ENCODE peak calls at places on chromosomes 7 and 10, in six cellular contexts. One of them, this sample, is unnamed.

GRCh38 chr10:51733061-51733460 is 33.7 kb upstream of the CSTF2T start:
- DNase-seq in T-cell: no peak
- DNase-seq in GM23248: peak; percentile 57
- DNase-seq in fibroblast of gingiva: no peak
- DNase-seq in Daoy: no peak
- DNase-seq in PC-3: peak; percentile 40
- DNase-seq in this sample: peak; percentile 35

GRCh38 chr10:74008212-74008731 is 10.4 kb downstream of the VCL start:
- DNase-seq in T-cell: no peak
- DNase-seq in GM23248: peak; percentile 85
- DNase-seq in fibroblast of gingiva: peak; percentile 76
- DNase-seq in Daoy: peak; percentile 40
- DNase-seq in PC-3: peak; percentile 98
- DNase-seq in this sample: peak; percentile 54

GRCh38 chr7:150335101-150335773 is 6.2 kb downstream of the RARRES2 start:
- DNase-seq in T-cell: no peak
- DNase-seq in GM23248: peak; percentile 66
- DNase-seq in fibroblast of gingiva: peak; percentile 79
- DNase-seq in Daoy: no peak
- DNase-seq in PC-3: no peak
- DNase-seq in this sample: peak; percentile 48

GRCh38 chr10:24915304-24915703 is 37.1 kb downstream of the PRTFDC1 start:
- DNase-seq in T-cell: no peak
- DNase-seq in GM23248: no peak
- DNase-seq in fibroblast of gingiva: no peak
- DNase-seq in Daoy: no peak
- DNase-seq in PC-3: no peak
- DNase-seq in this sample: no peak

GRCh38 chr10:74021248-74022055 is 23.5 kb downstream of the VCL start:
- DNase-seq in T-cell: no peak
- DNase-seq in GM23248: peak; percentile 80
- DNase-seq in fibroblast of gingiva: peak; percentile 86
- DNase-seq in Daoy: no peak
- DNase-seq in PC-3: peak; percentile 89
- DNase-seq in this sample: peak; percentile 56

GRCh38 chr7:117673367-117673766 is 193.5 kb downstream of the CFTR start:
- DNase-seq in T-cell: no peak
- DNase-seq in GM23248: peak; percentile 18
- DNase-seq in fibroblast of gingiva: no peak
- DNase-seq in Daoy: no peak
- DNase-seq in PC-3: no peak
- DNase-seq in this sample: no peak

GRCh38 chr10:9613338-9613737 is 1404.3 kb upstream of the CELF2 start:
- DNase-seq in T-cell: no peak
- DNase-seq in GM23248: peak; percentile 30
- DNase-seq in fibroblast of gingiva: no peak
- DNase-seq in Daoy: no peak
- DNase-seq in PC-3: no peak
- DNase-seq in this sample: no peak

GRCh38 chr10:103445767-103446567 is 6.2 kb downstream of the CALHM2 start:
- DNase-seq in T-cell: no peak
- DNase-seq in GM23248: peak; percentile 87
- DNase-seq in fibroblast of gingiva: peak; percentile 89
- DNase-seq in Daoy: no peak
- DNase-seq in PC-3: no peak
- DNase-seq in this sample: peak; percentile 82

GRCh38 chr10:109895095-109895818 is 28.1 kb downstream of the XPNPEP1 start:
- DNase-seq in T-cell: no peak
- DNase-seq in GM23248: peak; percentile 61
- DNase-seq in fibroblast of gingiva: peak; percentile 59
- DNase-seq in Daoy: no peak
- DNase-seq in PC-3: no peak
- DNase-seq in this sample: peak; percentile 60

GRCh38 chr10:30562787-30563186 is 66.8 kb downstream of the LYZL2 start:
- DNase-seq in T-cell: no peak
- DNase-seq in GM23248: no peak
- DNase-seq in fibroblast of gingiva: no peak
- DNase-seq in Daoy: peak; percentile 71
- DNase-seq in PC-3: peak; percentile 11
- DNase-seq in this sample: no peak

GRCh38 chr7:75762350-75762917 is 9.6 kb downstream of the CCL26 start:
- DNase-seq in T-cell: no peak
- DNase-seq in GM23248: peak; percentile 88
- DNase-seq in fibroblast of gingiva: peak; percentile 69
- DNase-seq in Daoy: peak; percentile 29
- DNase-seq in PC-3: peak; percentile 74
- DNase-seq in this sample: peak; percentile 84

GRCh38 chr10:111481271-111482073 is 404.6 kb downstream of the ADRA2A start:
- DNase-seq in T-cell: no peak
- DNase-seq in GM23248: peak; percentile 25
- DNase-seq in fibroblast of gingiva: no peak
- DNase-seq in Daoy: no peak
- DNase-seq in PC-3: no peak
- DNase-seq in this sample: no peak

GRCh38 chr7:51644216-51644615 is 327.6 kb upstream of the COBL start:
- DNase-seq in T-cell: no peak
- DNase-seq in GM23248: no peak
- DNase-seq in fibroblast of gingiva: no peak
- DNase-seq in Daoy: no peak
- DNase-seq in PC-3: no peak
- DNase-seq in this sample: no peak

GRCh38 chr10:11330383-11331020 is 280.9 kb downstream of the USP6NL start:
- DNase-seq in T-cell: no peak
- DNase-seq in GM23248: peak; percentile 62
- DNase-seq in fibroblast of gingiva: peak; percentile 53
- DNase-seq in Daoy: no peak
- DNase-seq in PC-3: no peak
- DNase-seq in this sample: no peak

GRCh38 chr7:136086712-136087111 is 109.6 kb upstream of the MTPN start:
- DNase-seq in T-cell: no peak
- DNase-seq in GM23248: peak; percentile 87
- DNase-seq in fibroblast of gingiva: peak; percentile 77
- DNase-seq in Daoy: peak; percentile 13
- DNase-seq in PC-3: peak; percentile 70
- DNase-seq in this sample: peak; percentile 88

GRCh38 chr7:140260767-140261486 is 84.1 kb upstream of the KDM7A start:
- DNase-seq in T-cell: no peak
- DNase-seq in GM23248: no peak
- DNase-seq in fibroblast of gingiva: no peak
- DNase-seq in Daoy: no peak
- DNase-seq in PC-3: no peak
- DNase-seq in this sample: no peak

GRCh38 chr7:34198089-34198686 is 292.8 kb downstream of the BMPER start:
- DNase-seq in T-cell: no peak
- DNase-seq in GM23248: peak; percentile 5
- DNase-seq in fibroblast of gingiva: no peak
- DNase-seq in Daoy: no peak
- DNase-seq in PC-3: no peak
- DNase-seq in this sample: no peak

GRCh38 chr7:121547341-121548092 is 151.4 kb upstream of the FAM3C start:
- DNase-seq in T-cell: no peak
- DNase-seq in GM23248: peak; percentile 87
- DNase-seq in fibroblast of gingiva: peak; percentile 65
- DNase-seq in Daoy: peak; percentile 69
- DNase-seq in PC-3: peak; percentile 76
- DNase-seq in this sample: peak; percentile 16

GRCh38 chr10:76333331-76333730 is 901.9 kb downstream of the LRMDA start:
- DNase-seq in T-cell: no peak
- DNase-seq in GM23248: no peak
- DNase-seq in fibroblast of gingiva: no peak
- DNase-seq in Daoy: no peak
- DNase-seq in PC-3: no peak
- DNase-seq in this sample: no peak

GRCh38 chr10:96988421-96988820 is 156.3 kb downstream of the LCOR start:
- DNase-seq in T-cell: no peak
- DNase-seq in GM23248: peak; percentile 23
- DNase-seq in fibroblast of gingiva: no peak
- DNase-seq in Daoy: no peak
- DNase-seq in PC-3: no peak
- DNase-seq in this sample: no peak

GRCh38 chr7:20064974-20065862 is 152.0 kb downstream of the MACC1 start:
- DNase-seq in T-cell: no peak
- DNase-seq in GM23248: peak; percentile 81
- DNase-seq in fibroblast of gingiva: peak; percentile 85
- DNase-seq in Daoy: peak; percentile 82
- DNase-seq in PC-3: no peak
- DNase-seq in this sample: peak; percentile 21

GRCh38 chr10:98425511-98426352 is 10.8 kb upstream of the PYROXD2 start:
- DNase-seq in T-cell: no peak
- DNase-seq in GM23248: peak; percentile 55
- DNase-seq in fibroblast of gingiva: no peak
- DNase-seq in Daoy: peak; percentile 55
- DNase-seq in PC-3: peak; percentile 54
- DNase-seq in this sample: peak; percentile 62

GRCh38 chr10:123926401-123927264 is 35.0 kb upstream of the CPXM2 start:
- DNase-seq in T-cell: no peak
- DNase-seq in GM23248: peak; percentile 81
- DNase-seq in fibroblast of gingiva: peak; percentile 45
- DNase-seq in Daoy: peak; percentile 40
- DNase-seq in PC-3: no peak
- DNase-seq in this sample: no peak

GRCh38 chr7:23350466-23350865 is 51.3 kb downstream of the MALSU1 start:
- DNase-seq in T-cell: no peak
- DNase-seq in GM23248: no peak
- DNase-seq in fibroblast of gingiva: no peak
- DNase-seq in Daoy: no peak
- DNase-seq in PC-3: peak; percentile 26
- DNase-seq in this sample: no peak

GRCh38 chr10:230758-231157 is 95.5 kb downstream of the ZMYND11 start:
- DNase-seq in T-cell: no peak
- DNase-seq in GM23248: peak; percentile 22
- DNase-seq in fibroblast of gingiva: no peak
- DNase-seq in Daoy: peak; percentile 2
- DNase-seq in PC-3: peak; percentile 27
- DNase-seq in this sample: no peak

GRCh38 chr7:69656077-69656476 is 57.8 kb downstream of the AUTS2 start:
- DNase-seq in T-cell: no peak
- DNase-seq in GM23248: no peak
- DNase-seq in fibroblast of gingiva: no peak
- DNase-seq in Daoy: no peak
- DNase-seq in PC-3: no peak
- DNase-seq in this sample: no peak

GRCh38 chr7:75599244-75599771 is 107.2 kb downstream of the SPDYE5 start:
- DNase-seq in T-cell: no peak
- DNase-seq in GM23248: no peak
- DNase-seq in fibroblast of gingiva: no peak
- DNase-seq in Daoy: no peak
- DNase-seq in PC-3: no peak
- DNase-seq in this sample: no peak

GRCh38 chr7:158500651-158501052 is 87.0 kb downstream of the PTPRN2 start:
- DNase-seq in T-cell: no peak
- DNase-seq in GM23248: no peak
- DNase-seq in fibroblast of gingiva: no peak
- DNase-seq in Daoy: peak; percentile 23
- DNase-seq in PC-3: no peak
- DNase-seq in this sample: no peak

This sample was measured in hepatic stellate cell.